ENCODE peak calls at places on chromosomes 6 and 20, in eight cellular contexts. One of them, this sample, is unnamed.

GRCh38 chr20:25296094-25297093 is 48.5 kb downstream of the PYGB start:
- DNase-seq in BJ: no peak
- DNase-seq in Peyer's patch: no peak
- DNase-seq in fibroblast of mammary gland: peak; percentile 57
- DNase-seq in AG04450: no peak
- DNase-seq in kidney epithelial cell: no peak
- DNase-seq in MM.1S: peak; percentile 75
- DNase-seq in natural killer cell: no peak
- DNase-seq in this sample: no peak

GRCh38 chr20:38779247-38780097 is 26.0 kb upstream of the PPP1R16B start:
- DNase-seq in BJ: no peak
- DNase-seq in Peyer's patch: no peak
- DNase-seq in fibroblast of mammary gland: no peak
- DNase-seq in AG04450: no peak
- DNase-seq in kidney epithelial cell: no peak
- DNase-seq in MM.1S: no peak
- DNase-seq in natural killer cell: no peak
- DNase-seq in this sample: no peak

GRCh38 chr6:53302678-53303360 is 45.9 kb downstream of the ELOVL5 start:
- DNase-seq in BJ: no peak
- DNase-seq in Peyer's patch: no peak
- DNase-seq in fibroblast of mammary gland: peak; percentile 85
- DNase-seq in AG04450: no peak
- DNase-seq in kidney epithelial cell: peak; percentile 92
- DNase-seq in MM.1S: peak; percentile 55
- DNase-seq in natural killer cell: no peak
- DNase-seq in this sample: no peak

GRCh38 chr20:33649201-33649631 is 12.9 kb upstream of the C20orf144 start:
- DNase-seq in BJ: no peak
- DNase-seq in Peyer's patch: no peak
- DNase-seq in fibroblast of mammary gland: peak; percentile 33
- DNase-seq in AG04450: no peak
- DNase-seq in kidney epithelial cell: no peak
- DNase-seq in MM.1S: no peak
- DNase-seq in natural killer cell: no peak
- DNase-seq in this sample: no peak

GRCh38 chr6:72524011-72524645 is 97.7 kb upstream of the KCNQ5 start:
- DNase-seq in BJ: no peak
- DNase-seq in Peyer's patch: no peak
- DNase-seq in fibroblast of mammary gland: no peak
- DNase-seq in AG04450: no peak
- DNase-seq in kidney epithelial cell: no peak
- DNase-seq in MM.1S: no peak
- DNase-seq in natural killer cell: no peak
- DNase-seq in this sample: no peak

GRCh38 chr6:166494757-166495486 is 91.6 kb downstream of the RAMACL start:
- DNase-seq in BJ: no peak
- DNase-seq in Peyer's patch: no peak
- DNase-seq in fibroblast of mammary gland: no peak
- DNase-seq in AG04450: no peak
- DNase-seq in kidney epithelial cell: no peak
- DNase-seq in MM.1S: no peak
- DNase-seq in natural killer cell: no peak
- DNase-seq in this sample: no peak

GRCh38 chr6:134502614-134503541 is 185.0 kb upstream of the SGK1 start:
- DNase-seq in BJ: no peak
- DNase-seq in Peyer's patch: no peak
- DNase-seq in fibroblast of mammary gland: no peak
- DNase-seq in AG04450: no peak
- DNase-seq in kidney epithelial cell: no peak
- DNase-seq in MM.1S: no peak
- DNase-seq in natural killer cell: no peak
- DNase-seq in this sample: no peak

GRCh38 chr6:6619415-6619814 is 30.9 kb downstream of the LY86 start:
- DNase-seq in BJ: no peak
- DNase-seq in Peyer's patch: no peak
- DNase-seq in fibroblast of mammary gland: no peak
- DNase-seq in AG04450: no peak
- DNase-seq in kidney epithelial cell: no peak
- DNase-seq in MM.1S: no peak
- DNase-seq in natural killer cell: no peak
- DNase-seq in this sample: no peak

GRCh38 chr6:17725083-17725482 is 18.4 kb upstream of the NUP153 start:
- DNase-seq in BJ: no peak
- DNase-seq in Peyer's patch: no peak
- DNase-seq in fibroblast of mammary gland: peak; percentile 43
- DNase-seq in AG04450: no peak
- DNase-seq in kidney epithelial cell: no peak
- DNase-seq in MM.1S: no peak
- DNase-seq in natural killer cell: no peak
- DNase-seq in this sample: no peak

GRCh38 chr6:143248359-143248758 is 187.7 kb downstream of the AIG1 start:
- DNase-seq in BJ: no peak
- DNase-seq in Peyer's patch: no peak
- DNase-seq in fibroblast of mammary gland: no peak
- DNase-seq in AG04450: no peak
- DNase-seq in kidney epithelial cell: no peak
- DNase-seq in MM.1S: no peak
- DNase-seq in natural killer cell: no peak
- DNase-seq in this sample: no peak

GRCh38 chr6:34392497-34393190 is at the start of gene NUDT3:
- DNase-seq in BJ: peak; percentile 66
- DNase-seq in Peyer's patch: peak; percentile 91
- DNase-seq in fibroblast of mammary gland: peak; percentile 91
- DNase-seq in AG04450: peak; percentile 83
- DNase-seq in kidney epithelial cell: peak; percentile 42
- DNase-seq in MM.1S: peak; percentile 91
- DNase-seq in natural killer cell: peak; percentile 93
- DNase-seq in this sample: peak; percentile 94

GRCh38 chr20:4703281-4703676 is 18.4 kb upstream of the PRND start:
- DNase-seq in BJ: no peak
- DNase-seq in Peyer's patch: no peak
- DNase-seq in fibroblast of mammary gland: no peak
- DNase-seq in AG04450: no peak
- DNase-seq in kidney epithelial cell: no peak
- DNase-seq in MM.1S: no peak
- DNase-seq in natural killer cell: no peak
- DNase-seq in this sample: no peak

GRCh38 chr6:157761331-157761921 is 61.6 kb upstream of the SNX9 start:
- DNase-seq in BJ: no peak
- DNase-seq in Peyer's patch: peak; percentile 54
- DNase-seq in fibroblast of mammary gland: peak; percentile 93
- DNase-seq in AG04450: no peak
- DNase-seq in kidney epithelial cell: peak; percentile 54
- DNase-seq in MM.1S: no peak
- DNase-seq in natural killer cell: no peak
- DNase-seq in this sample: no peak

GRCh38 chr6:16819752-16820151 is 58.5 kb upstream of the ATXN1 start:
- DNase-seq in BJ: no peak
- DNase-seq in Peyer's patch: no peak
- DNase-seq in fibroblast of mammary gland: peak; percentile 52
- DNase-seq in AG04450: no peak
- DNase-seq in kidney epithelial cell: no peak
- DNase-seq in MM.1S: no peak
- DNase-seq in natural killer cell: no peak
- DNase-seq in this sample: no peak

GRCh38 chr20:35601021-35601973 is 14.3 kb upstream of the SPAG4 start:
- DNase-seq in BJ: no peak
- DNase-seq in Peyer's patch: peak; percentile 70
- DNase-seq in fibroblast of mammary gland: peak; percentile 72
- DNase-seq in AG04450: peak; percentile 18
- DNase-seq in kidney epithelial cell: no peak
- DNase-seq in MM.1S: peak; percentile 74
- DNase-seq in natural killer cell: peak; percentile 61
- DNase-seq in this sample: no peak

GRCh38 chr6:25025919-25026301 is 90.2 kb upstream of the RIPOR2 start:
- DNase-seq in BJ: no peak
- DNase-seq in Peyer's patch: no peak
- DNase-seq in fibroblast of mammary gland: no peak
- DNase-seq in AG04450: no peak
- DNase-seq in kidney epithelial cell: no peak
- DNase-seq in MM.1S: peak; percentile 47
- DNase-seq in natural killer cell: no peak
- DNase-seq in this sample: no peak

GRCh38 chr6:109696355-109696754 is 5.3 kb downstream of the FIG4 start:
- DNase-seq in BJ: no peak
- DNase-seq in Peyer's patch: no peak
- DNase-seq in fibroblast of mammary gland: no peak
- DNase-seq in AG04450: no peak
- DNase-seq in kidney epithelial cell: no peak
- DNase-seq in MM.1S: no peak
- DNase-seq in natural killer cell: no peak
- DNase-seq in this sample: no peak

GRCh38 chr6:54698974-54699373 is 147.6 kb upstream of the FAM83B start:
- DNase-seq in BJ: no peak
- DNase-seq in Peyer's patch: no peak
- DNase-seq in fibroblast of mammary gland: no peak
- DNase-seq in AG04450: no peak
- DNase-seq in kidney epithelial cell: no peak
- DNase-seq in MM.1S: no peak
- DNase-seq in natural killer cell: no peak
- DNase-seq in this sample: no peak

GRCh38 chr6:77834591-77834996 is 181.8 kb downstream of the MEI4 start:
- DNase-seq in BJ: no peak
- DNase-seq in Peyer's patch: no peak
- DNase-seq in fibroblast of mammary gland: no peak
- DNase-seq in AG04450: no peak
- DNase-seq in kidney epithelial cell: no peak
- DNase-seq in MM.1S: no peak
- DNase-seq in natural killer cell: no peak
- DNase-seq in this sample: no peak

GRCh38 chr20:18377896-18378481 is 88.8 kb downstream of the DZANK1 start:
- DNase-seq in BJ: no peak
- DNase-seq in Peyer's patch: no peak
- DNase-seq in fibroblast of mammary gland: no peak
- DNase-seq in AG04450: no peak
- DNase-seq in kidney epithelial cell: no peak
- DNase-seq in MM.1S: no peak
- DNase-seq in natural killer cell: no peak
- DNase-seq in this sample: no peak

GRCh38 chr6:109093732-109094131 is 914 bp downstream of the SESN1 start:
- DNase-seq in BJ: no peak
- DNase-seq in Peyer's patch: no peak
- DNase-seq in fibroblast of mammary gland: peak; percentile 21
- DNase-seq in AG04450: no peak
- DNase-seq in kidney epithelial cell: no peak
- DNase-seq in MM.1S: no peak
- DNase-seq in natural killer cell: no peak
- DNase-seq in this sample: no peak

GRCh38 chr6:3919130-3919628 is 70.0 kb downstream of the FAM50B start:
- DNase-seq in BJ: peak; percentile 88
- DNase-seq in Peyer's patch: no peak
- DNase-seq in fibroblast of mammary gland: no peak
- DNase-seq in AG04450: no peak
- DNase-seq in kidney epithelial cell: peak; percentile 61
- DNase-seq in MM.1S: no peak
- DNase-seq in natural killer cell: no peak
- DNase-seq in this sample: no peak

GRCh38 chr6:156833755-156834154 is 56.6 kb downstream of the ARID1B start:
- DNase-seq in BJ: no peak
- DNase-seq in Peyer's patch: no peak
- DNase-seq in fibroblast of mammary gland: no peak
- DNase-seq in AG04450: no peak
- DNase-seq in kidney epithelial cell: no peak
- DNase-seq in MM.1S: no peak
- DNase-seq in natural killer cell: no peak
- DNase-seq in this sample: no peak

GRCh38 chr6:146968041-146968760 is 236.0 kb upstream of the STXBP5 start:
- DNase-seq in BJ: peak; percentile 36
- DNase-seq in Peyer's patch: no peak
- DNase-seq in fibroblast of mammary gland: peak; percentile 92
- DNase-seq in AG04450: peak; percentile 34
- DNase-seq in kidney epithelial cell: no peak
- DNase-seq in MM.1S: no peak
- DNase-seq in natural killer cell: no peak
- DNase-seq in this sample: no peak

GRCh38 chr6:158285321-158285960 is 26.8 kb upstream of the TULP4 start:
- DNase-seq in BJ: no peak
- DNase-seq in Peyer's patch: no peak
- DNase-seq in fibroblast of mammary gland: peak; percentile 17
- DNase-seq in AG04450: no peak
- DNase-seq in kidney epithelial cell: no peak
- DNase-seq in MM.1S: no peak
- DNase-seq in natural killer cell: no peak
- DNase-seq in this sample: no peak

GRCh38 chr6:107033136-107033535 is 5.1 kb downstream of the MTRES1 start:
- DNase-seq in BJ: no peak
- DNase-seq in Peyer's patch: no peak
- DNase-seq in fibroblast of mammary gland: peak; percentile 4
- DNase-seq in AG04450: no peak
- DNase-seq in kidney epithelial cell: no peak
- DNase-seq in MM.1S: no peak
- DNase-seq in natural killer cell: no peak
- DNase-seq in this sample: no peak
- TF ChIP-seq CTCF in BJ: no peak
- TF ChIP-seq CTCF in Peyer's patch: no peak
- TF ChIP-seq CTCF in fibroblast of mammary gland: no peak
- TF ChIP-seq CTCF in AG04450: no peak
- TF ChIP-seq CTCF in kidney epithelial cell: no peak
- TF ChIP-seq CTCF in MM.1S: no peak
- TF ChIP-seq CTCF in natural killer cell: no peak
- TF ChIP-seq CTCF in this sample: no peak

GRCh38 chr6:116812051-116812650 is 16.7 kb downstream of the GPRC6A start:
- DNase-seq in BJ: no peak
- DNase-seq in Peyer's patch: no peak
- DNase-seq in fibroblast of mammary gland: no peak
- DNase-seq in AG04450: no peak
- DNase-seq in kidney epithelial cell: no peak
- DNase-seq in MM.1S: no peak
- DNase-seq in natural killer cell: no peak
- DNase-seq in this sample: no peak
- TF ChIP-seq CTCF in BJ: no peak
- TF ChIP-seq CTCF in Peyer's patch: no peak
- TF ChIP-seq CTCF in fibroblast of mammary gland: no peak
- TF ChIP-seq CTCF in AG04450: no peak
- TF ChIP-seq CTCF in kidney epithelial cell: no peak
- TF ChIP-seq CTCF in MM.1S: no peak
- TF ChIP-seq CTCF in natural killer cell: no peak
- TF ChIP-seq CTCF in this sample: no peak

GRCh38 chr6:125512621-125513020 is 210.9 kb upstream of the HDDC2 start:
- DNase-seq in BJ: no peak
- DNase-seq in Peyer's patch: no peak
- DNase-seq in fibroblast of mammary gland: no peak
- DNase-seq in AG04450: no peak
- DNase-seq in kidney epithelial cell: no peak
- DNase-seq in MM.1S: peak; percentile 66
- DNase-seq in natural killer cell: no peak
- DNase-seq in this sample: no peak
- TF ChIP-seq CTCF in BJ: peak; percentile 26
- TF ChIP-seq CTCF in Peyer's patch: no peak
- TF ChIP-seq CTCF in fibroblast of mammary gland: peak; percentile 17
- TF ChIP-seq CTCF in AG04450: no peak
- TF ChIP-seq CTCF in kidney epithelial cell: peak; percentile 33
- TF ChIP-seq CTCF in MM.1S: peak; percentile 83
- TF ChIP-seq CTCF in natural killer cell: no peak
- TF ChIP-seq CTCF in this sample: no peak

DNA sequence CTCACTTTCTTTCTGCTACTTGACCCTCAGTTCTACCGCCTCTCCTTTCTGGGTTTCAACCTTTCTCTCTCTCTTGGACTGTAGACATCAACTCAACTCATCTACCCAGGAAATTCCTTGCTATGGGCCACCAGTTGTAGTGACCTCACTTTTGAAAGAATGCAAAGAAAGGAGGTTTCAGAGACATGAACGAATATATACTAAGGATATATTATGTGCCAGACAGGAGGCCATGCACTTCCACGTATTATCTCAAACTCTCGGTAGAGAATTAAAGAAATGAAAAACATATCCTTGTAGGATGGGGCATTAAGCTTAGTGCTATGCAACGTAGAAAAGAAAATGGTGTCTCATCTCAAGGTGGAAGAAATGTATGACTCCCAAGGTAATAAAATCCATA is 67.3 kb upstream of the NT5E start:
- DNase-seq in BJ: no peak
- DNase-seq in Peyer's patch: no peak
- DNase-seq in fibroblast of mammary gland: no peak
- DNase-seq in AG04450: no peak
- DNase-seq in kidney epithelial cell: no peak
- DNase-seq in MM.1S: no peak
- DNase-seq in natural killer cell: no peak
- DNase-seq in this sample: no peak
- TF ChIP-seq CTCF in BJ: no peak
- TF ChIP-seq CTCF in Peyer's patch: no peak
- TF ChIP-seq CTCF in fibroblast of mammary gland: no peak
- TF ChIP-seq CTCF in AG04450: no peak
- TF ChIP-seq CTCF in kidney epithelial cell: no peak
- TF ChIP-seq CTCF in MM.1S: no peak
- TF ChIP-seq CTCF in natural killer cell: no peak
- TF ChIP-seq CTCF in this sample: no peak